ENCODE peak calls at places on chromosomes 6 and 20, in ten cellular contexts. K is choroid plexus epithelial cell, F is fibroblast of the aortic adventitia, Y is left lung, R is endodermal cell, W is adrenal gland, Z is fibroblast of villous mesenchyme, L is lung, B is A673, O is fibroblast of pulmonary artery. C is an unnamed sample.

GRCh38 chr6:51260003-51260402 is 441.3 kb downstream of the TFAP2B start:
- DNase-seq in K (no peak), F (no peak), Y (no peak), R (peak), W (no peak), Z (no peak), L (no peak), B (no peak), O (no peak), C (no peak)

GRCh38 chr20:57199656-57200405 is 66.6 kb downstream of the BMP7 start:
- DNase-seq in K (no peak), F (no peak), Y (no peak), R (no peak), W (no peak), Z (no peak), L (no peak), B (peak), O (no peak), C (no peak)

GRCh38 chr6:149897015-149897697 is 757 bp downstream of the RAET1E start:
- DNase-seq in K (peak), F (peak), Y (peak), R (no peak), W (peak), Z (peak), L (peak), B (peak), O (peak), C (no peak)

GRCh38 chr6:80527552-80528052 is 421.1 kb downstream of the BCKDHB start:
- DNase-seq in K (no peak), F (no peak), Y (no peak), R (no peak), W (no peak), Z (peak), L (no peak), B (no peak), O (no peak), C (peak)

GRCh38 chr6:167530960-167531359 is 206.1 kb downstream of the TTLL2 start:
- DNase-seq in K (no peak), F (no peak), Y (no peak), R (no peak), W (no peak), Z (no peak), L (no peak), B (no peak), O (peak), C (no peak)

GRCh38 chr6:9139762-9140161 is 704.4 kb upstream of the SLC35B3 start:
- DNase-seq in K (no peak), F (peak), Y (no peak), R (no peak), W (peak), Z (no peak), L (no peak), B (no peak), O (peak), C (no peak)

GRCh38 chr6:22042713-22043112 is 254.1 kb downstream of the PRL start:
- DNase-seq in K (peak), F (peak), Y (no peak), R (no peak), W (no peak), Z (no peak), L (no peak), B (no peak), O (no peak), C (no peak)

GRCh38 chr6:5174756-5175155 is 86.0 kb downstream of the LYRM4 start:
- DNase-seq in K (no peak), F (no peak), Y (no peak), R (no peak), W (no peak), Z (no peak), L (no peak), B (peak), O (no peak), C (no peak)

GRCh38 chr6:158698876-158699440 is 49.1 kb downstream of the SYTL3 start:
- DNase-seq in K (peak), F (no peak), Y (no peak), R (peak), W (peak), Z (no peak), L (no peak), B (no peak), O (no peak), C (no peak)

GRCh38 chr6:6319947-6320811 is at the start of gene F13A1:
- DNase-seq in K (no peak), F (no peak), Y (peak), R (peak), W (peak), Z (no peak), L (no peak), B (no peak), O (no peak), C (no peak)

GRCh38 chr6:116265081-116265829 is 11.4 kb upstream of the TSPYL4 start:
- DNase-seq in K (no peak), F (no peak), Y (no peak), R (no peak), W (no peak), Z (no peak), L (no peak), B (no peak), O (no peak), C (no peak)

GRCh38 chr6:110033101-110033500 is 55.0 kb downstream of the GPR6 start:
- DNase-seq in K (no peak), F (no peak), Y (no peak), R (no peak), W (no peak), Z (no peak), L (peak), B (no peak), O (no peak), C (no peak)

GRCh38 chr20:10527781-10528180 is 92.7 kb downstream of the SLX4IP start:
- DNase-seq in K (no peak), F (no peak), Y (no peak), R (no peak), W (no peak), Z (no peak), L (no peak), B (no peak), O (no peak), C (no peak)

GRCh38 chr20:51195419-51195901 is 172.6 kb upstream of the KCNG1 start:
- DNase-seq in K (peak), F (no peak), Y (no peak), R (no peak), W (no peak), Z (peak), L (no peak), B (peak), O (peak), C (no peak)

GRCh38 chr6:73290435-73290834 is 27.4 kb upstream of the KHDC1 start:
- DNase-seq in K (no peak), F (no peak), Y (no peak), R (no peak), W (no peak), Z (no peak), L (no peak), B (no peak), O (peak), C (no peak)

GRCh38 chr6:51019785-51020184 is 201.1 kb downstream of the TFAP2B start:
- DNase-seq in K (no peak), F (no peak), Y (no peak), R (no peak), W (no peak), Z (no peak), L (no peak), B (no peak), O (no peak), C (no peak)

GRCh38 chr6:160030103-160030502 is 61.2 kb downstream of the IGF2R start:
- DNase-seq in K (peak), F (peak), Y (peak), R (peak), W (peak), Z (peak), L (peak), B (peak), O (peak), C (no peak)

GRCh38 chr6:130841128-130841728 is 14.0 kb downstream of the SMLR1 start:
- DNase-seq in K (no peak), F (peak), Y (no peak), R (no peak), W (no peak), Z (no peak), L (no peak), B (no peak), O (no peak), C (no peak)

GRCh38 chr6:99603421-99604160 is 3.0 kb upstream of the PRDM13 start:
- DNase-seq in K (no peak), F (no peak), Y (no peak), R (peak), W (no peak), Z (peak), L (no peak), B (peak), O (peak), C (no peak)

GRCh38 chr20:31602779-31603441 is 2.2 kb upstream of the ID1 start:
- DNase-seq in K (peak), F (peak), Y (no peak), R (peak), W (no peak), Z (peak), L (no peak), B (peak), O (peak), C (no peak)

GRCh38 chr20:60125521-60125920 is 167.3 kb downstream of the CDH26 start:
- DNase-seq in K (no peak), F (no peak), Y (no peak), R (no peak), W (no peak), Z (no peak), L (no peak), B (no peak), O (no peak), C (no peak)

GRCh38 chr6:109922851-109923250 is 55.3 kb upstream of the GPR6 start:
- DNase-seq in K (peak), F (no peak), Y (no peak), R (no peak), W (no peak), Z (peak), L (no peak), B (no peak), O (no peak), C (no peak)

GRCh38 chr20:35451295-35451694 is 4.1 kb upstream of the CEP250 start:
- DNase-seq in K (no peak), F (no peak), Y (no peak), R (no peak), W (no peak), Z (no peak), L (no peak), B (no peak), O (no peak), C (peak)

GRCh38 chr6:53647437-53648094 is 18.0 kb downstream of the KLHL31 start:
- DNase-seq in K (peak), F (no peak), Y (no peak), R (no peak), W (no peak), Z (peak), L (no peak), B (no peak), O (no peak), C (no peak)

GRCh38 chr20:43124261-43124660 is 65.4 kb downstream of the PTPRT start:
- DNase-seq in K (no peak), F (no peak), Y (no peak), R (no peak), W (no peak), Z (no peak), L (no peak), B (no peak), O (no peak), C (no peak)

GRCh38 chr6:121157913-121158312 is 176.4 kb downstream of the TBC1D32 start:
- DNase-seq in K (peak), F (peak), Y (no peak), R (no peak), W (no peak), Z (peak), L (no peak), B (no peak), O (peak), C (no peak)

GRCh38 chr20:45032781-45033180 is 66.5 kb downstream of the STK4 start:
- DNase-seq in K (no peak), F (no peak), Y (no peak), R (no peak), W (no peak), Z (no peak), L (no peak), B (no peak), O (no peak), C (no peak)

GRCh38 chr6:137749595-137750215 is 117.4 kb upstream of the TNFAIP3 start:
- DNase-seq in K (no peak), F (no peak), Y (no peak), R (no peak), W (no peak), Z (no peak), L (no peak), B (peak), O (peak), C (no peak)

GRCh38 chr20:53215166-53215565 is 243.0 kb downstream of the TSHZ2 start:
- DNase-seq in K (no peak), F (no peak), Y (no peak), R (no peak), W (no peak), Z (no peak), L (no peak), B (no peak), O (no peak), C (no peak)

GRCh38 chr6:158042245-158042798 is 60.7 kb downstream of the SYNJ2 start:
- DNase-seq in K (peak), F (peak), Y (no peak), R (no peak), W (peak), Z (peak), L (no peak), B (no peak), O (peak), C (no peak)

GRCh38 chr6:93571341-93571740 is 152.0 kb upstream of the EPHA7 start:
- DNase-seq in K (no peak), F (no peak), Y (no peak), R (no peak), W (no peak), Z (no peak), L (no peak), B (no peak), O (no peak), C (no peak)

GRCh38 chr20:9301129-9302072 is 213.0 kb upstream of the LAMP5 start:
- DNase-seq in K (peak), F (peak), Y (no peak), R (no peak), W (no peak), Z (peak), L (no peak), B (peak), O (peak), C (peak)

GRCh38 chr6:130324657-130325056 is 41.2 kb upstream of the TMEM200A start:
- DNase-seq in K (peak), F (peak), Y (no peak), R (no peak), W (peak), Z (peak), L (no peak), B (no peak), O (peak), C (no peak)

GRCh38 chr6:55958790-55959189 is 83.4 kb upstream of the BMP5 start:
- DNase-seq in K (no peak), F (no peak), Y (no peak), R (no peak), W (no peak), Z (no peak), L (no peak), B (no peak), O (no peak), C (no peak)

GRCh38 chr20:54025166-54025835 is 45.1 kb downstream of the BCAS1 start:
- DNase-seq in K (no peak), F (peak), Y (no peak), R (peak), W (no peak), Z (peak), L (no peak), B (no peak), O (peak), C (no peak)

GRCh38 chr20:33602826-33603590 is 59.1 kb upstream of the C20orf144 start:
- DNase-seq in K (peak), F (no peak), Y (no peak), R (no peak), W (no peak), Z (peak), L (no peak), B (no peak), O (peak), C (no peak)

GRCh38 chr20:9884666-9885065 is 45.8 kb upstream of the PAK5 start:
- DNase-seq in K (no peak), F (no peak), Y (no peak), R (no peak), W (no peak), Z (no peak), L (no peak), B (peak), O (no peak), C (no peak)

GRCh38 chr20:20593447-20594170 is 118.8 kb downstream of the RALGAPA2 start:
- DNase-seq in K (peak), F (peak), Y (peak), R (peak), W (peak), Z (peak), L (no peak), B (peak), O (peak), C (peak)

GRCh38 chr6:118187568-118188164 is 280.6 kb downstream of the SLC35F1 start:
- DNase-seq in K (peak), F (peak), Y (peak), R (no peak), W (peak), Z (peak), L (no peak), B (peak), O (peak), C (no peak)

DNA sequence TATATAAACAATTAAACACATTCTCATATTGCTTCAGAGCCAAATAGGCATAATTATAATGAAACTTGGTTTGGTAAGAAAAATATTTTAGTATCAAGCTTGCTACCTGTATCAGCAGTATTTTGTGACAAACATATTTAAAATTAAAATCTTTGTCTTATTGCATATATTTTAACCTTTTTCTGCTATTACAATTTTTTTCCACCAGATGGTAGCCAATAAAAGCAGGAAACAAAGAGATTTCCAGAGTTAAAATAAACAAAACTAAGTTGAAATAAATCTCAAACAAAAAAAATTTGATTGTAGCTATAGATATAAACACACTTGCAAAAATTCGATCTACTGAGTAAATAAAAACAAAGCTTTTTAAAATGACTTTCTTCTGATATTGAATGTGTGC is 491.3 kb upstream of the GJE1 start:
- DNase-seq in K (peak), F (peak), Y (no peak), R (no peak), W (no peak), Z (no peak), L (no peak), B (no peak), O (no peak), C (no peak)
- TF ChIP-seq CTCF in K (peak), F (peak), Y (no peak), R (no peak), W (no peak), Z (no peak), L (no peak), B (peak), O (no peak), C (peak)

GRCh38 chr6:169285165-169285564 is 31.5 kb upstream of the THBS2 start:
- DNase-seq in K (no peak), F (no peak), Y (no peak), R (no peak), W (no peak), Z (no peak), L (peak), B (no peak), O (no peak), C (no peak)

GRCh38 chr6:169287675-169288074 is 34.0 kb upstream of the THBS2 start:
- DNase-seq in K (no peak), F (no peak), Y (no peak), R (no peak), W (no peak), Z (no peak), L (no peak), B (peak), O (no peak), C (no peak)

GRCh38 chr6:169289257-169289656 is 35.6 kb upstream of the THBS2 start:
- DNase-seq in K (no peak), F (no peak), Y (no peak), R (no peak), W (no peak), Z (no peak), L (no peak), B (no peak), O (no peak), C (no peak)

GRCh38 chr6:169288591-169288990 is 34.9 kb upstream of the THBS2 start:
- DNase-seq in K (peak), F (peak), Y (no peak), R (no peak), W (no peak), Z (peak), L (no peak), B (no peak), O (peak), C (no peak)

GRCh38 chr6:169286961-169287360 is 33.3 kb upstream of the THBS2 start:
- DNase-seq in K (peak), F (no peak), Y (no peak), R (no peak), W (no peak), Z (no peak), L (no peak), B (no peak), O (no peak), C (no peak)
- H3K4me3 ChIP-seq in K (no peak), F (no peak), Y (no peak), R (no peak), W (no peak), Z (no peak), L (no peak), B (no peak), O (no peak), C (no peak)

GRCh38 chr6:104896914-104897313 is 37.2 kb upstream of the HACE1 start:
- DNase-seq in K (peak), F (peak), Y (no peak), R (no peak), W (no peak), Z (no peak), L (no peak), B (no peak), O (peak), C (no peak)
- TF ChIP-seq CTCF in K (peak), F (no peak), Y (no peak), R (peak), W (no peak), Z (peak), L (no peak), B (peak), O (peak), C (peak)

DNA sequence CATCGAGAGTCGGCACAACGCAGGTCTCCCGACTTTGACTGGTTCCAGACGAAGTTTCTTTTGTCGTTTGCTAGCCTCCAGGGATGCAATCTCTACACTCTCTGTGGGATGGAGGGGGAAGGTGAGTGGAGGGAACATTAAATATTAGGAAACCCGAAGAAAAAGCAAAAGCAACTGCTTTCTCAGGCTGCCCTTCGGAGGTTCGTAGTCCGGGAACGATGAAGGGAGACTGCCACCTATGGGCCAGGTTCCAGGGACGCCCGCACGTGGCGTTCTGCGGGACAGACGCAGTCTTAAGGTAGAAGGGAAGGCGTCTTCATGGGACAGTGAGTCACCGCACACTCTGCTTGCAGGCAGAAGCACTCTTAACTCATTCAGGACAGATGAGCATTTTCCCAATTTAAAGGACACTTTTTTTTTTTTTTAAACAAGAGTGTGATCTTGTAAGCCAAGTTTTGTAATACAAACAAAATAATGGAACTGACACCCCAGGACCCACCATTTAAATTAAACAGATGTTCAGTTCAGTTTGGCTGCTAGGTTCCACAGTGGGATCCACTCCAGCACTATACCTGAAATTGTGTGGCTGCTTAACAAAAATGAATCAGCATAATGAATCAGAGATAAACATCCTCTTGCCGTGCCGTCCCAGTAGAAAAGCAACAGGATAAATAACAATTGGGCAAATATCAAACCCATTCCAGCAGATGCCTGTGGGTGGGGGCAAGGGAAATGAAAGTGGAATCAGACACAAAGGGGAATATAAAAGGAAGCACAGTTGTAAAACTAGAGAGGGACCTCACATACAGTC is 65.8 kb upstream of the ARMC2 start:
- DNase-seq in K (peak), F (peak), Y (peak), R (peak), W (peak), Z (peak), L (peak), B (peak), O (peak), C (peak)
- H3K4me3 ChIP-seq in K (peak), F (peak), Y (peak), R (peak), W (peak), Z (peak), L (no peak), B (peak), O (peak), C (peak)

C was measured in LNCaP clone FGC.